ENCODE peak calls at places on chromosome 1, in eight cellular contexts. F is HepG2, L is GM23338, G is K562, E is IMR-90, Q is osteoblast, H is fibroblast of lung, X is PC-3. N is an unnamed sample. For H4K20me1, the result is how much of the 10 kb centered on the place peaks cover.

GRCh38 chr1:53413175-53414001 is 45.8 kb upstream of the DMRTB1 start:
- DNase-seq in F (peak), L (no peak), G (no peak), E (peak), Q (peak), H (peak), X (peak), N (peak)

GRCh38 chr1:98001764-98002163 is 80.9 kb upstream of the DPYD start:
- DNase-seq in F (no peak), L (peak), G (no peak), E (peak), Q (no peak), H (no peak), X (peak), N (no peak)

GRCh38 chr1:199856381-199856780 is 171.1 kb upstream of the NR5A2 start:
- DNase-seq in F (no peak), L (peak), G (no peak), E (no peak), Q (no peak), H (no peak), X (no peak), N (no peak)

GRCh38 chr1:116258668-116259419 is 114.2 kb upstream of the ATP1A1 start:
- DNase-seq in F (no peak), L (no peak), G (no peak), E (no peak), Q (no peak), H (no peak), X (no peak), N (no peak)

GRCh38 chr1:41152622-41153044 is 89.5 kb downstream of the SCMH1 start:
- DNase-seq in F (no peak), L (no peak), G (no peak), E (peak), Q (peak), H (peak), X (peak), N (no peak)

GRCh38 chr1:34320081-34320480 is 143.4 kb downstream of the C1orf94 start:
- DNase-seq in F (no peak), L (no peak), G (peak), E (no peak), Q (no peak), H (peak), X (peak), N (peak)

GRCh38 chr1:171674443-171675405 is 22.2 kb upstream of the MYOC start:
- DNase-seq in F (no peak), L (no peak), G (no peak), E (no peak), Q (no peak), H (no peak), X (no peak), N (no peak)

GRCh38 chr1:78474092-78474491 is 16.7 kb upstream of the PTGFR start:
- DNase-seq in F (no peak), L (no peak), G (no peak), E (no peak), Q (no peak), H (no peak), X (no peak), N (no peak)

GRCh38 chr1:29513357-29513756 is 277.0 kb downstream of the PTPRU start:
- DNase-seq in F (peak), L (peak), G (peak), E (peak), Q (peak), H (peak), X (peak), N (peak)

GRCh38 chr1:78603206-78603605 is 17.0 kb upstream of the IFI44L start:
- DNase-seq in F (no peak), L (no peak), G (no peak), E (peak), Q (no peak), H (peak), X (no peak), N (no peak)

GRCh38 chr1:214280386-214281029 is 451 bp upstream of the SMYD2 start:
- DNase-seq in F (peak), L (peak), G (no peak), E (peak), Q (no peak), H (peak), X (peak), N (peak)

GRCh38 chr1:115127539-115127938 is 38.2 kb upstream of the TSPAN2 start:
- DNase-seq in F (no peak), L (no peak), G (no peak), E (no peak), Q (no peak), H (no peak), X (no peak), N (no peak)
- H3K4me2 ChIP-seq in F (no peak), L (no peak), G (no peak), E (no peak), Q (no peak), H (no peak), X (no peak), N (no peak)

GRCh38 chr1:236734141-236734765 is 48.0 kb downstream of the ACTN2 start:
- DNase-seq in F (no peak), L (no peak), G (no peak), E (no peak), Q (no peak), H (peak), X (no peak), N (no peak)

GRCh38 chr1:236736761-236737160 is 50.5 kb downstream of the ACTN2 start:
- DNase-seq in F (no peak), L (no peak), G (no peak), E (no peak), Q (no peak), H (no peak), X (no peak), N (no peak)

GRCh38 chr1:236728752-236729151 is 42.5 kb downstream of the ACTN2 start:
- DNase-seq in F (no peak), L (no peak), G (no peak), E (no peak), Q (no peak), H (no peak), X (no peak), N (no peak)

GRCh38 chr1:236733654-236734053 is 47.4 kb downstream of the ACTN2 start:
- DNase-seq in F (no peak), L (no peak), G (no peak), E (no peak), Q (no peak), H (no peak), X (no peak), N (no peak)
- H4K20me1 ChIP-seq in F (under half), L (under half), G (under half), E (under half), Q (under half), H (under half), X (under half), N (under half)

GRCh38 chr1:202122639-202123335 is at the start of gene GPR37L1:
- DNase-seq in F (peak), L (peak), G (peak), E (peak), Q (peak), H (peak), X (peak), N (peak)
- TF ChIP-seq CTCF in F (peak), L (peak), G (peak), E (peak), Q (peak), H (peak), X (peak), N (peak)

DNA sequence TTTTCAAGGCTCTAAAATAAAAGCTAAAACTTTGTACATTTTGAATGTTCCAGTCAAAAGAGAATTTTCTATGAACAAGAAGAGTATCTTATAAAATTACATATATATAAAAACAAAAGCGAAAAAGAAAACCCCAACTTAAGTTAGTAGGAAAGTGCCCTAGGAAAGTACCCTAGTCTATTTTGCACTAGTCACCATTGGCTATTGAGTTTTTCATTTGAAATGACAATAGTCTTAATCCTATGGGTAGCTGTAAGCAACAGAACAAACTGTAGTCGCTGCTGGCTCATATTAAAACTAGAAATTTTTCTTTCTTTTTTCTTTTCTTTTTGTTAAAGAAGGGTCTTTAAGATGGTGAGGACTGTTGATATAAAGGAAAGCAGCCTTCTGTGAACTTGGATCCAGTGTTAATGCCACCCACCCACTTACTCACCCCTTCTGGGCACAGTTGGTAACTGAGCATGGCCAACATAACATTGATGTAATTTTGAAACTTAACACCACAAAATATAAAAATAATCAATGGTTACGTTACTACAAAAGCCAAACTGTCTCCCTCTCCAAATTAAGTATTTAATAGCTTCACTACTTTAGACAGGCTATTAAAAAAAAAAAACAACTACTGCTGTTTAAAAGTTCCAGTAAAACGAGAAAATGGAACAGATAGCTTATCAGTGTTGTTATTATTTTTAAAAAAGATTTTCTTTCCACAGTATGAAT is 177.0 kb downstream of the EIF4G3 start:
- DNase-seq in F (no peak), L (no peak), G (no peak), E (no peak), Q (no peak), H (no peak), X (no peak), N (no peak)
- H3K4me2 ChIP-seq in F (no peak), L (no peak), G (no peak), E (no peak), Q (no peak), H (no peak), X (no peak), N (no peak)